ENCODE peak calls at places on chromosomes 7 and 10, in six cellular contexts. P, Z, E, T, O and X are unnamed samples. For H3K27me3, the result is how much of the 10 kb centered on the place peaks cover.

GRCh38 chr7:137975223-137975622 is 26.7 kb downstream of the CREB3L2 start:
- DNase-seq in E (no peak), O (no peak), P (peak), Z (no peak), T (no peak), X (no peak)

GRCh38 chr7:97770845-97771244 is 39.0 kb downstream of the TAC1 start:
- DNase-seq in Z (no peak), E (no peak), O (no peak), P (no peak), T (no peak), X (no peak)

GRCh38 chr10:13636776-13637175 is 50.0 kb downstream of the PRPF18 start:
- DNase-seq in T (no peak), P (no peak), Z (no peak), E (no peak), O (no peak), X (no peak)

GRCh38 chr10:43259981-43260761 is 6.7 kb downstream of the RASGEF1A start:
- DNase-seq in Z (peak), O (peak), E (no peak), P (no peak), T (no peak), X (no peak)

GRCh38 chr7:1807821-1808600 is 137.9 kb downstream of the ELFN1 start:
- DNase-seq in T (no peak), E (no peak), P (no peak), Z (no peak), O (no peak), X (no peak)

GRCh38 chr10:132615346-132616169 is 78.0 kb downstream of the INPP5A start:
- DNase-seq in P (no peak), O (peak), T (no peak), Z (no peak), E (no peak), X (no peak)

GRCh38 chr7:145082366-145083240 is 246.8 kb upstream of the TPK1 start:
- DNase-seq in E (no peak), T (no peak), P (no peak), O (no peak), Z (no peak), X (no peak)

GRCh38 chr10:42428534-42428933 is 209.8 kb downstream of the ZNF33B start:
- DNase-seq in E (no peak), P (no peak), O (no peak), T (no peak), Z (no peak), X (no peak)

GRCh38 chr10:71776528-71776927 is 3.2 kb upstream of the VSIR start:
- DNase-seq in Z (no peak), O (no peak), P (no peak), E (no peak), T (no peak), X (no peak)

GRCh38 chr7:8418627-8419245 is 14.7 kb upstream of the NXPH1 start:
- DNase-seq in Z (no peak), P (peak), E (peak), O (peak), T (peak), X (no peak)

GRCh38 chr10:72126184-72126871 is 38.0 kb upstream of the SPOCK2 start:
- DNase-seq in T (peak), P (peak), O (no peak), E (no peak), Z (no peak), X (no peak)

GRCh38 chr7:108012499-108013430 is 9.8 kb upstream of the LAMB1 start:
- DNase-seq in T (peak), Z (no peak), O (no peak), E (peak), P (peak), X (no peak)

GRCh38 chr10:131874991-131875451 is 25.8 kb upstream of the PPP2R2D start:
- DNase-seq in P (peak), T (peak), E (peak), O (peak), Z (peak), X (peak)

GRCh38 chr7:87152897-87153641 is 816 bp downstream of the DMTF1 start:
- DNase-seq in P (no peak), Z (peak), T (peak), E (peak), O (peak), X (peak)

GRCh38 chr10:102802920-102803534 is 34.2 kb downstream of the CYP17A1 start:
- DNase-seq in E (no peak), P (peak), T (no peak), Z (peak), O (peak), X (no peak)

GRCh38 chr10:103491729-103492364 is 1.7 kb upstream of the NEURL1 start:
- DNase-seq in T (no peak), Z (peak), E (no peak), P (peak), O (no peak), X (no peak)

GRCh38 chr7:107690611-107691010 is 30.0 kb downstream of the SLC26A4 start:
- DNase-seq in T (no peak), Z (no peak), P (peak), E (no peak), O (no peak), X (no peak)

GRCh38 chr7:108973075-108973474 is 403.4 kb downstream of the DNAJB9 start:
- DNase-seq in T (peak), E (no peak), Z (no peak), P (no peak), O (no peak), X (no peak)

GRCh38 chr7:150942591-150943452 is 35.3 kb downstream of the KCNH2 start:
- DNase-seq in O (peak), E (no peak), Z (no peak), P (no peak), T (no peak), X (no peak)

GRCh38 chr7:138663741-138664710 is 37.1 kb downstream of the SVOPL start:
- DNase-seq in E (peak), Z (no peak), P (peak), T (peak), O (no peak), X (no peak)

GRCh38 chr7:73727963-73728362 is 8.5 kb upstream of the STX1A start:
- DNase-seq in T (no peak), E (no peak), O (no peak), P (no peak), Z (no peak), X (no peak)

GRCh38 chr7:66522518-66522917 is 106.2 kb upstream of the KCTD7 start:
- DNase-seq in Z (no peak), E (no peak), T (no peak), O (no peak), P (no peak), X (no peak)

GRCh38 chr7:47327698-47328391 is 254.1 kb downstream of the TNS3 start:
- DNase-seq in E (peak), Z (peak), O (peak), P (peak), T (peak), X (no peak)

GRCh38 chr10:125773702-125774101 is 1.9 kb downstream of the MMP21 start:
- DNase-seq in T (no peak), E (no peak), P (no peak), Z (no peak), O (no peak), X (no peak)

GRCh38 chr10:107442035-107442505 is 277.6 kb upstream of the SORCS1 start:
- DNase-seq in Z (no peak), P (no peak), E (no peak), T (no peak), O (no peak), X (no peak)

GRCh38 chr10:17523917-17524316 is 69.5 kb upstream of the ST8SIA6 start:
- DNase-seq in P (no peak), Z (no peak), E (no peak), T (no peak), O (no peak), X (no peak)

GRCh38 chr10:22427101-22427500 is 81.8 kb downstream of the SPAG6 start:
- DNase-seq in P (no peak), O (no peak), Z (no peak), E (peak), T (peak), X (no peak)

GRCh38 chr7:63012633-63013183 is 985.9 kb upstream of the ZNF722 start:
- DNase-seq in P (no peak), E (no peak), Z (no peak), T (no peak), O (no peak), X (no peak)

GRCh38 chr7:52936750-52937149 is 98.7 kb upstream of the POM121L12 start:
- DNase-seq in O (no peak), P (no peak), Z (no peak), E (no peak), T (no peak), X (no peak)

GRCh38 chr7:129222064-129222463 is 2.8 kb upstream of the AHCYL2 start:
- DNase-seq in Z (no peak), E (no peak), T (no peak), O (no peak), P (no peak), X (no peak)

GRCh38 chr7:613442-614140 is 93.9 kb upstream of the PDGFA start:
- DNase-seq in T (no peak), E (no peak), O (no peak), P (no peak), Z (no peak), X (no peak)

GRCh38 chr7:38169862-38170261 is 8.2 kb upstream of the STARD3NL start:
- DNase-seq in O (peak), E (peak), Z (no peak), T (no peak), P (peak), X (no peak)

GRCh38 chr10:103276251-103276936 is 544 bp upstream of the INA start:
- DNase-seq in E (no peak), O (no peak), Z (no peak), P (no peak), T (no peak), X (no peak)

GRCh38 chr7:151601521-151602305 is 82.0 kb upstream of the RHEB start:
- DNase-seq in T (no peak), P (peak), E (no peak), O (no peak), Z (no peak), X (no peak)

GRCh38 chr10:72567884-72568283 is 58.0 kb downstream of the MICU1 start:
- DNase-seq in O (no peak), E (no peak), Z (no peak), P (no peak), T (peak), X (no peak)

GRCh38 chr10:77157248-77158019 is 480.2 kb downstream of the KCNMA1 start:
- DNase-seq in E (no peak), Z (no peak), T (no peak), O (no peak), P (peak), X (no peak)

GRCh38 chr7:117172283-117172682 is 150.6 kb downstream of the WNT2 start:
- DNase-seq in O (no peak), P (no peak), E (no peak), T (no peak), Z (no peak), X (no peak)

GRCh38 chr10:18618995-18619394 is 32.4 kb downstream of the NSUN6 start:
- DNase-seq in E (peak), Z (no peak), O (no peak), P (no peak), T (peak), X (no peak)
- H3K27ac ChIP-seq in E (no peak), Z (no peak), O (no peak), P (no peak), T (no peak), X (no peak)

DNA sequence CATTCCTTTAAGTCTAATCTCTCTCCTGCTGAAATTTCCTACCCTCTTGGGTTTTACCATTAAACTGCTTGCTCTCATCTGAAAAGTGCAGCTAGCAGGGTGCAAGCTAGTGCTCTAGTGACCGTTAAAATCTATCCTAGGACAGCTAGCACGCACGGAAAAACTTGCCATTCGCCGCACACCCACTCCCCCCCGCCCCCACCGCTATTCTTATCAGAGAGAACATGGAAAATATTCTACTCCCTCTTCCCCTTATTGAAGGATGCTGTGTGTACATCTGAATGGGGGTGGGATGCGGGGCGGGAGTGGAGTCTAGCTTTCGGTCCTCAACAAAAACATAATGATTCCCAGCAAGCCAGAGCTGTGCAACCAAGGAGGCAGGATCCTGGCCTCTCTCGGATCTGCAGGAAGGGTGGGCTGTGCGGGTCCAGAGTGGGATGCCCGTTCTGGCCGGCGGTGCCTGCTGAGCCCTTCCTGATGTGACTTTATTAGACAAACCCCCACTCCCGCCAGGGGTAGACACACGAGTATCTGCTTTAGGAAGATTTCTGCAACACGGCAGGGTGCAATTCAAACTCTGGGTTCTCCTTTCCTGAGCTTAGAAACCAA is 1.1 kb upstream of the ADRA2A start:
- DNase-seq in O (no peak), E (no peak), T (no peak), P (no peak), Z (no peak), X (no peak)
- TF ChIP-seq CTCF in O (no peak), E (no peak), T (no peak), P (no peak), Z (no peak), X (no peak)

GRCh38 chr7:22049848-22050247 is 104.1 kb upstream of the CDCA7L start:
- DNase-seq in Z (no peak), P (no peak), E (no peak), T (no peak), O (no peak), X (no peak)

GRCh38 chr7:22052221-22052639 is 106.5 kb upstream of the CDCA7L start:
- DNase-seq in Z (no peak), E (no peak), T (no peak), P (no peak), O (no peak), X (no peak)

GRCh38 chr7:22052650-22053336 is 107.1 kb upstream of the CDCA7L start:
- DNase-seq in T (no peak), O (no peak), Z (no peak), P (no peak), E (no peak), X (no peak)
- H3K27me3 ChIP-seq in T (half or more), O (under half), Z (under half), P (under half), E (under half), X (under half)

GRCh38 chr7:4748267-4748666 is 27.2 kb upstream of the AP5Z1 start:
- DNase-seq in E (no peak), T (no peak), Z (no peak), P (no peak), O (no peak), X (no peak)

GRCh38 chr7:4747013-4747412 is 28.4 kb upstream of the AP5Z1 start:
- DNase-seq in O (no peak), E (no peak), P (no peak), Z (no peak), T (no peak), X (no peak)

GRCh38 chr7:4745971-4746919 is 29.2 kb upstream of the AP5Z1 start:
- DNase-seq in E (no peak), P (peak), O (peak), T (no peak), Z (no peak), X (no peak)

GRCh38 chr7:4749363-4749762 is 26.1 kb upstream of the AP5Z1 start:
- DNase-seq in T (no peak), Z (no peak), O (no peak), E (no peak), P (no peak), X (no peak)

GRCh38 chr7:4747746-4748145 is 27.7 kb upstream of the AP5Z1 start:
- DNase-seq in T (no peak), E (no peak), Z (no peak), O (no peak), P (no peak), X (no peak)
- H3K27ac ChIP-seq in T (no peak), E (peak), Z (no peak), O (no peak), P (peak), X (peak)

GRCh38 chr7:85185355-85186082 is 1.3 kb downstream of the SEMA3D start:
- DNase-seq in E (peak), O (peak), Z (peak), T (peak), P (peak), X (no peak)
- TF ChIP-seq CTCF in E (peak), O (no peak), Z (no peak), T (peak), P (peak), X (no peak)

GRCh38 chr7:131956864-131957263 is 400.4 kb upstream of the PODXL start:
- DNase-seq in Z (no peak), E (no peak), P (no peak), O (no peak), T (no peak), X (no peak)
- H3K27me3 ChIP-seq in Z (under half), E (under half), P (under half), O (under half), T (under half), X (under half)

GRCh38 chr10:124665558-124665957 is 78.6 kb downstream of the FAM53B start:
- DNase-seq in O (no peak), Z (no peak), E (no peak), P (no peak), T (no peak), X (no peak)
- H3K27ac ChIP-seq in O (no peak), Z (no peak), E (peak), P (no peak), T (no peak), X (no peak)

GRCh38 chr7:39413866-39414668 is 152.1 kb upstream of the YAE1 start:
- DNase-seq in Z (no peak), O (peak), T (peak), P (peak), E (peak), X (peak)
- TF ChIP-seq CTCF in Z (no peak), O (no peak), T (no peak), P (peak), E (no peak), X (no peak)